ENCODE peak calls at places on chromosome 13, in five cellular contexts. R, B, N, Q and F are unnamed samples.
A peak's percentile ranks its signal among the peaks of the same experiment; 100 is the strongest.

GRCh38 chr13:105139380-105140285 is 1395.8 kb downstream of the EFNB2 start:
- DNase-seq in Q (peak; percentile 56), B (peak; percentile 48), N (peak; percentile 53), R (peak; percentile 32), F (no peak)

GRCh38 chr13:105196052-105196451 is 1339.4 kb downstream of the EFNB2 start:
- DNase-seq in Q (no peak), N (peak; percentile 43), B (no peak), R (peak; percentile 93), F (peak; percentile 31)

GRCh38 chr13:43057653-43058317 is 34.4 kb downstream of the DNAJC15 start:
- DNase-seq in N (peak; percentile 15), B (no peak), Q (no peak), R (peak; percentile 38), F (no peak)

GRCh38 chr13:28679628-28680027 is 20.7 kb downstream of the POMP start:
- DNase-seq in N (no peak), B (no peak), Q (no peak), R (peak; percentile 35), F (no peak)

GRCh38 chr13:106619688-106620555 is 52.0 kb upstream of the ARGLU1 start:
- DNase-seq in Q (no peak), R (peak; percentile 84), N (peak; percentile 12), B (no peak), F (peak; percentile 43)

GRCh38 chr13:98300956-98301641 is 124.0 kb upstream of the RNF113B start:
- DNase-seq in Q (no peak), N (peak; percentile 41), B (no peak), R (peak; percentile 54), F (peak; percentile 47)

GRCh38 chr13:27374650-27375049 is 49.8 kb upstream of the GTF3A start:
- DNase-seq in R (peak; percentile 86), Q (peak; percentile 65), N (peak; percentile 34), B (no peak), F (peak; percentile 80)

GRCh38 chr13:33003458-33004019 is 12.7 kb upstream of the KL start:
- DNase-seq in R (no peak), N (no peak), Q (no peak), B (no peak), F (no peak)

GRCh38 chr13:86757236-86757978 is 913.8 kb upstream of the SLITRK5 start:
- DNase-seq in N (no peak), Q (no peak), R (no peak), B (no peak), F (no peak)

GRCh38 chr13:25148005-25148798 is 23.9 kb downstream of the AMER2 start:
- DNase-seq in Q (no peak), B (no peak), N (no peak), R (no peak), F (no peak)

GRCh38 chr13:98423417-98423816 is 153.5 kb downstream of the STK24 start:
- DNase-seq in B (no peak), R (no peak), Q (no peak), N (no peak), F (no peak)

DNA sequence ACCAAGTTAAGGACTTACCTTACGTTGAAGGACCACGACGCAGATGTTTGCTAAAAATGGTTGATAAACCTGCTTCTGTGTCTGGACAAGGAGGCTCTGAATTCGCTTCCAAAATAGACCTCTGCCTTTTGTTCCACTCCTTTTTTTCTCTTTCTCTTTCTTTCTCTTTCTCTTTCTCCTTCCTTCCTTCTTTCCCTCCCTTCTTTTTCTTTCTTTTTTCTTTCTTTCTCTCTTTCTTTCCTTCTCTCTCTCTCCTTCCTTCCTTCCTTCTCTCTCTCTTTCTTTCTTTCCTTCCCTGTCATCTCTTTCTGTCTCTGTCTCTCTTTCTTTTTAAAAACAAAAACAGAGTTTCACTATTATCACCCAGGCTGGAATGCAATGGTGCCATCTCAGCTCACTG is 290.7 kb downstream of the MYO16 start:
- DNase-seq in N (no peak), R (no peak), B (no peak), Q (no peak), F (no peak)
- H3K4me3 ChIP-seq in N (no peak overlapping the region), R (no peak overlapping the region), B (no peak overlapping the region), Q (no peak overlapping the region), F (no peak overlapping the region)

DNA sequence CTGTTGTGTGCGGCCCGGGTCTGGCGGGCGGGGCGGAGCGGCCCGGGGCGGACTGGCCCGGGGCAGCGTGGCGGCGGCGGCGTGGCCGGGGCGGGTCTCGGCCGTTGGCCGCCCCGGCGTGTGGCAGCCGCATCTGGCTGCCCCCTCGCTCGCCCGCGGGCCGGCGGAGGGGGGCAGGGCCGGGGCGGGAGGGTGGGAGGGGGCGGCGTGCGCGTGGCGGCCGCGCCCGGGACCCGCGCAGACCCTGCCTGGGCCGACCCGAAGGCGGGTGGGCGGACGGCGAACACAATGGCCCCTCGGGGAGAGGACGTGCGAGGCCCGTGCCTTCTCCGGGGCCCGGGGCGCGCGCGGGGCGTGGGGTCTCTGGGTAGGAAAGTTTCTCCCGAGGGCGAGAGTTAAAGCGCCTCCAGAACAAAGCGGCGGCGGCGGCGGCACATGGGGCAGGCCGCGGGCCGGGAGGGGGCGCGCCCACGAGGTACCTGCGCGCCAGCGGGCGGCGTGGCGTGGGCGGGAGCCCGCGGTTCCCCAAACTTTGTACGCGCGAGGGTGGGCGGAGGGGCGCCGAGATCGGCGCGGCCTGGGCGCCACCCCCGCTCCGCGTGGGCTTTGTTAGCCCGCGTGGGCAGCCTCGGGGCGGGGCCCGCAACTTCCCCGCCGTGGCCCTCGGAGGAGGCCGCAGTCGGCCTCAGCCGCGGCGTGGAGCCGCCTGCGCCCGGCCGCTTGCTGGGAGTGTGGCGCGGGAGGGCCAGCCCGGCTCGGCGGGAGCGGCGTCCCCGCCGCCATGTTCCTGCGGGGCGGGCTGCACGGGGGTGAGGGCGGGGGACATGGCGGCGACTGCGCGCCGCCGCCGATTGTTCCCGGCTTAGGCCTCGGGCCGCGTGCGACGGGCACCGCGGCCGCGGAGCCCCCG is 764 bp downstream of the MIR17HG start:
- DNase-seq in R (peak; percentile 34), N (peak; percentile 25), Q (peak; percentile 74), B (peak; percentile 87), F (peak; percentile 20)
- TF ChIP-seq CTCF in R (no peak), N (no peak), Q (peak; percentile 20), B (no peak), F (no peak)

GRCh38 chr13:49298903-49299605 is 51.3 kb downstream of the CDADC1 start:
- DNase-seq in Q (no peak), R (no peak), B (no peak), N (no peak), F (peak; percentile 15)

GRCh38 chr13:49303533-49304252 is 56.0 kb downstream of the CDADC1 start:
- DNase-seq in N (peak; percentile 15), Q (no peak), B (no peak), R (no peak), F (no peak)

GRCh38 chr13:49302817-49303216 is 55.1 kb downstream of the CDADC1 start:
- DNase-seq in R (no peak), N (no peak), B (no peak), Q (no peak), F (no peak)

GRCh38 chr13:49302222-49302621 is 54.5 kb downstream of the CDADC1 start:
- DNase-seq in R (no peak), N (no peak), Q (no peak), B (no peak), F (no peak)

DNA sequence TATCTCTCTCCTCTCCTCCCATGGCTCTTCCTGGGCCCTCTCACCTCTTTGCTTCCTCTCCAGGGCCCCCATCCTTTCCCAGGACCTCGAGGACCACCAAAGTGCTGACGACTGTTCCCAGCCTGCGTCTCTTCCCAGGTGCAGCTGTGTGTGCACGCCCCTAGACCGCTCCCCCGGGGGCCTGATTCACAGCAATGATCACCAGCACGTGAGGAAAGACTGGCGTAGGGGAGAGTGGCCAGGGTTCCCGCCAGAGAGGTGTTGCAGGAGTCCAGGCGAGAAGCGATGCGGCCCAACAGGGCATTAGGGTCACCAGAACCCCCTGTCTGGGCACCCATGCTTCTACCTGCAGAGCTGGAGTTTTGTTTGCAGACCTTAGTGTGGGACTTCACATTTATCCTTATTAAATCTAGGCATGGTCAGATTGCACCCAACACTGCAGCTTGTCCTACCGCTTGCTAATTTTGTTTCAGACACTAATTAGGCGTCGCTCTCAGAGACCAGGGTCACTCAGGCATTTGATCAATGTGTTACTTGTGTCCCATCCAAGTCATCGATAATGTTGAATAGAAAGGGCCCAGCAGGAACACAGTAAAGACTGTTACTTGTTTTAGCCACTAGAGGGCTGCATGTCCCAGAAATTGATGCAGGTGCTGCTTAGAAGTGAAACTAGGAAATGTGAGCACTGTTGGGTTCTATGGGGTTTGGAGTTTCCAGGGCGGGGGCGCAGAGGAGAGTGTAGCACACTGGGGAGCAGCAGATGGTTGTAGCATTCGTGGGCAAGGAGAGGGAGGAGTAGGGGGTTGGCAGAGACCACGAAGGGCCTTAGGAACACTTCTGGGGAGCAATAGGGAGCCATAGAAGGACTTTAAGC is 53.2 kb downstream of the CDADC1 start:
- DNase-seq in Q (no peak), R (peak; percentile 82), N (peak; percentile 47), B (no peak), F (peak; percentile 81)
- H3K4me3 ChIP-seq in Q (peak overlapping the region; percentile 40), R (no peak overlapping the region), N (no peak overlapping the region), B (peak overlapping the region; percentile 48), F (peak overlapping the region; percentile 6)

GRCh38 chr13:113123226-113124150 is 889 bp downstream of the F10 start:
- DNase-seq in Q (no peak), B (peak; percentile 58), N (no peak), R (no peak), F (no peak)
- TF ChIP-seq CTCF in Q (peak; percentile 35), B (no peak), N (peak; percentile 30), R (no peak), F (peak; percentile 18)

GRCh38 chr13:40982772-40983171 is 36.3 kb downstream of the ELF1 start:
- DNase-seq in Q (no peak), R (peak; percentile 94), N (no peak), B (no peak), F (no peak)
- H3K4me3 ChIP-seq in Q (peak overlapping the region; percentile 17), R (peak overlapping the region; percentile 19), N (no peak overlapping the region), B (no peak overlapping the region), F (no peak overlapping the region)

GRCh38 chr13:67437246-67437645 is 207.1 kb upstream of the PCDH9 start:
- DNase-seq in R (no peak), N (no peak), Q (no peak), B (no peak), F (no peak)

GRCh38 chr13:67443901-67444300 is 213.8 kb upstream of the PCDH9 start:
- DNase-seq in N (no peak), Q (no peak), R (no peak), B (no peak), F (no peak)

GRCh38 chr13:67439365-67439764 is 209.2 kb upstream of the PCDH9 start:
- DNase-seq in R (no peak), B (no peak), N (no peak), Q (no peak), F (no peak)

GRCh38 chr13:67440240-67440639 is 210.1 kb upstream of the PCDH9 start:
- DNase-seq in R (no peak), B (no peak), N (no peak), Q (no peak), F (no peak)

DNA sequence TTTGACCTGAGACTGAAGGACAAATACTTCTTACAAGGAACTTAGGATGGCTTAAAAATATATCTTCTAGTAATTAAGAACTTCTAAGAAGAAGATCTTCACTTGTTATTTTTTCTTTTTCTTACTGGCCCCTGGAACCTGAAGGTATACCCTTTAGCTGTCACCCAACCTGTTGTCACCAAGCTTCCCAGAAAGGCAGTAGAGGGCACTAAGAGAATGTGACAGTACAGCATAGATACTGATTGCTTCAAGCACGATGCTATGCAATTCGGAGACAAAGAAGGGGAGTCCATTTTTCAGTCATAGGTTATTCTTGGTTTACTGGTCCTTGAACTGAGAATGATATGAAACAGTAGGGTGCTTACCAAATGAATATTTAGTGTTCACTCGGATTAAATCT is 208.3 kb upstream of the PCDH9 start:
- DNase-seq in R (no peak), N (no peak), Q (no peak), B (no peak), F (no peak)
- TF ChIP-seq CTCF in R (no peak), N (no peak), Q (no peak), B (no peak), F (no peak)